ENCODE peak calls at places on chromosomes 3 and 15, in seven cellular contexts. F is activated naive CD8-positive, alpha-beta T cell treated with anti-CD3 and anti-CD28 coated beads, Interleukin-2, amount 10 ng/mL, durations not matched to agents 7 days and 5 days; S is HS-5; Y is NCI-H510A treated with DMSO at 0.1 percent for 48 hours; N is HFFc6; E is CD4-positive, alpha-beta T cell; R is body of pancreas. U is an unnamed sample.

GRCh38 chr3:19199131-19199530 is 50.8 kb downstream of the KCNH8 start:
- DNase-seq in F (no peak), S (no peak), Y (no peak), N (no peak), E (no peak), R (no peak), U (no peak)

GRCh38 chr3:136957751-136958288 is at the start of gene IL20RB:
- DNase-seq in F (no peak), S (peak; percentile 34), Y (no peak), N (peak; percentile 16), E (no peak), R (no peak), U (no peak)

GRCh38 chr3:25429960-25430941 is 2.2 kb downstream of the RARB start:
- DNase-seq in F (no peak), S (no peak), Y (no peak), N (no peak), E (no peak), R (no peak), U (no peak)

GRCh38 chr3:83523470-83524073 is 1435.2 kb upstream of the CADM2 start:
- DNase-seq in F (no peak), S (peak; percentile 37), Y (peak; percentile 67), N (no peak), E (no peak), R (peak; percentile 65), U (no peak)

GRCh38 chr3:143600762-143601161 is 247.5 kb downstream of the SLC9A9 start:
- DNase-seq in F (no peak), S (no peak), Y (no peak), N (no peak), E (no peak), R (no peak), U (no peak)

GRCh38 chr15:72813345-72814004 is 29.9 kb upstream of the ADPGK start:
- DNase-seq in F (no peak), S (no peak), Y (no peak), N (no peak), E (no peak), R (no peak), U (no peak)

GRCh38 chr3:83843716-83844115 is 1115.1 kb upstream of the CADM2 start:
- DNase-seq in F (no peak), S (no peak), Y (no peak), N (no peak), E (no peak), R (no peak), U (no peak)

GRCh38 chr15:69565066-69565465 is 112.4 kb downstream of the RPLP1 start:
- DNase-seq in F (no peak), S (no peak), Y (no peak), N (no peak), E (no peak), R (no peak), U (no peak)

GRCh38 chr3:49383387-49383786 is 25.2 kb upstream of the GPX1 start:
- DNase-seq in F (no peak), S (no peak), Y (no peak), N (no peak), E (no peak), R (no peak), U (no peak)

GRCh38 chr15:89767411-89767915 is 8.7 kb upstream of the MESP2 start:
- DNase-seq in F (no peak), S (no peak), Y (no peak), N (no peak), E (no peak), R (peak; percentile 91), U (no peak)

GRCh38 chr15:47961401-47962090 is 159.2 kb upstream of the SLC24A5 start:
- DNase-seq in F (no peak), S (no peak), Y (no peak), N (no peak), E (no peak), R (no peak), U (no peak)

GRCh38 chr3:138817685-138818084 is 17.0 kb downstream of the PIK3CB start:
- DNase-seq in F (no peak), S (no peak), Y (no peak), N (no peak), E (no peak), R (no peak), U (no peak)